ENCODE peak calls at places on chromosomes 2 and 18, in seven cellular contexts. C is left colon; X is mesothelial cell of epicardium; W is bronchial epithelial cell; I is NCI-H1417; R is stimulated activated CD4-positive, alpha-beta T cell treated with anti-CD3 and anti-CD28 coated beads, Interleukin-1b, Interleukin-23, amount 100 ng/mL, for 24 hours; V is HL-60. O is an unnamed sample.
A peak's percentile ranks its signal among the peaks of the same experiment; 100 is the strongest.

GRCh38 chr2:147631294-147631693 is 213.5 kb upstream of the ACVR2A start:
- DNase-seq in C (peak; percentile 45), W (no peak), R (no peak), X (no peak), V (no peak), I (no peak), O (no peak)

GRCh38 chr2:173817582-173817981 is 147.6 kb downstream of the SP3 start:
- DNase-seq in I (no peak), V (no peak), W (no peak), C (no peak), R (no peak), X (no peak), O (no peak)

GRCh38 chr2:135473567-135473966 is 57.5 kb downstream of the ZRANB3 start:
- DNase-seq in W (peak; percentile 11), I (no peak), X (no peak), V (no peak), C (no peak), R (no peak), O (peak; percentile 40)

GRCh38 chr18:44715245-44715644 is 34.6 kb downstream of the SETBP1 start:
- DNase-seq in R (no peak), C (peak; percentile 54), I (no peak), X (no peak), V (no peak), W (peak; percentile 44), O (no peak)

GRCh38 chr2:25697559-25698341 is 24.4 kb upstream of the DTNB start:
- DNase-seq in V (no peak), I (no peak), W (no peak), C (no peak), X (no peak), R (no peak), O (no peak)

GRCh38 chr18:21741511-21742322 is 1.1 kb downstream of the MIB1 start:
- DNase-seq in W (no peak), C (peak; percentile 36), I (peak; percentile 78), R (no peak), V (no peak), X (no peak), O (peak; percentile 27)

GRCh38 chr2:83594841-83595720 is 864.0 kb downstream of the SUCLG1 start:
- DNase-seq in R (no peak), C (no peak), X (no peak), V (no peak), I (no peak), W (no peak), O (no peak)

GRCh38 chr2:143171817-143172216 is 42.6 kb downstream of the ARHGAP15 start:
- DNase-seq in R (no peak), V (no peak), C (no peak), I (no peak), X (no peak), W (peak; percentile 8), O (peak; percentile 12)

GRCh38 chr2:149401007-149401406 is 70.6 kb downstream of the LYPD6 start:
- DNase-seq in I (no peak), V (no peak), X (no peak), C (no peak), R (no peak), W (no peak), O (no peak)

GRCh38 chr2:177553176-177553909 is 160.8 kb downstream of the AGPS start:
- DNase-seq in X (no peak), I (no peak), R (no peak), V (no peak), C (no peak), W (peak; percentile 54), O (peak; percentile 38)

GRCh38 chr2:105732096-105732495 is 12.6 kb upstream of the NCK2 start:
- DNase-seq in V (no peak), X (no peak), C (no peak), I (no peak), R (no peak), W (peak; percentile 91), O (peak; percentile 53)

GRCh38 chr2:195542067-195542466 is 115.0 kb upstream of the SLC39A10 start:
- DNase-seq in C (no peak), I (no peak), V (no peak), R (no peak), X (no peak), W (no peak), O (no peak)

GRCh38 chr2:120830096-120830830 is 94.6 kb downstream of the GLI2 start:
- DNase-seq in X (no peak), V (no peak), W (no peak), C (no peak), R (no peak), I (no peak), O (no peak)

GRCh38 chr18:59265246-59266018 is 7.8 kb downstream of the RAX start:
- DNase-seq in R (peak; percentile 35), C (no peak), W (no peak), X (no peak), V (no peak), I (no peak), O (no peak)

GRCh38 chr2:181468313-181468712 is 11.1 kb downstream of the ITGA4 start:
- DNase-seq in R (no peak), W (no peak), V (no peak), I (no peak), C (no peak), X (no peak), O (no peak)

GRCh38 chr18:14975431-14975830 is 227.5 kb downstream of the ANKRD30B start:
- DNase-seq in R (no peak), W (peak; percentile 5), I (no peak), V (no peak), X (no peak), C (no peak), O (peak; percentile 69)

GRCh38 chr2:201396595-201396994 is 39.5 kb upstream of the FLACC1 start:
- DNase-seq in I (no peak), R (no peak), C (no peak), X (no peak), V (no peak), W (peak; percentile 64), O (peak; percentile 85)

GRCh38 chr2:147082850-147083522 is 761.8 kb upstream of the ACVR2A start:
- DNase-seq in R (peak; percentile 27), W (peak; percentile 78), V (peak; percentile 13), I (peak; percentile 55), X (no peak), C (no peak), O (peak; percentile 75)

GRCh38 chr2:696463-696862 is 19.3 kb upstream of the TMEM18 start:
- DNase-seq in W (no peak), V (no peak), C (no peak), I (no peak), R (no peak), X (no peak), O (no peak)

GRCh38 chr18:3688682-3689081 is 238.7 kb downstream of the TGIF1 start:
- DNase-seq in R (no peak), X (no peak), I (no peak), W (peak; percentile 55), C (no peak), V (no peak), O (peak; percentile 31)

GRCh38 chr2:118251427-118251826 is 163.2 kb downstream of the INSIG2 start:
- DNase-seq in W (peak; percentile 28), R (no peak), V (no peak), C (no peak), X (no peak), I (no peak), O (no peak)

GRCh38 chr2:54083440-54083839 is 32.0 kb upstream of the ACYP2 start:
- DNase-seq in I (no peak), C (no peak), R (no peak), V (no peak), W (no peak), X (no peak), O (no peak)

GRCh38 chr2:230137902-230138539 is 69.3 kb upstream of the SLC16A14 start:
- DNase-seq in W (peak; percentile 92), X (no peak), I (no peak), C (no peak), V (no peak), R (no peak), O (peak; percentile 40)

GRCh38 chr2:207296265-207296948 is 130.7 kb upstream of the KLF7 start:
- DNase-seq in R (no peak), V (no peak), X (no peak), I (no peak), W (no peak), C (no peak), O (no peak)

GRCh38 chr2:4094743-4095142 is 391.4 kb downstream of the DCDC2C start:
- DNase-seq in X (no peak), C (no peak), W (no peak), R (no peak), I (no peak), V (no peak), O (no peak)

GRCh38 chr2:186309901-186310300 is 176.2 kb upstream of the ZC3H15 start:
- DNase-seq in W (no peak), R (no peak), V (no peak), I (no peak), C (no peak), X (no peak), O (peak; percentile 9)

GRCh38 chr2:240855670-240856069 is 13.0 kb upstream of the AGXT start:
- DNase-seq in W (no peak), R (no peak), I (no peak), V (no peak), C (no peak), X (no peak), O (no peak)

GRCh38 chr2:105712166-105712915 is 32.4 kb upstream of the NCK2 start:
- DNase-seq in C (no peak), W (peak; percentile 63), I (no peak), X (no peak), V (no peak), R (no peak), O (peak; percentile 5)

GRCh38 chr2:46550686-46551404 is 71.5 kb downstream of the TMEM247 start:
- DNase-seq in C (no peak), I (no peak), V (no peak), W (no peak), R (no peak), X (no peak), O (no peak)